ENCODE peak calls at places on chromosomes 3 and 15, in eight cellular contexts. H, O, D, X, V, K, F and N are unnamed samples.

GRCh38 chr3:67311440-67311839 is 313.3 kb downstream of the KBTBD8 start:
- DNase-seq in H (no peak), O (no peak), D (no peak), X (no peak), V (no peak), K (no peak), F (no peak), N (no peak)

GRCh38 chr3:42214565-42215283 is 51.3 kb downstream of the CCK start:
- DNase-seq in H (peak; percentile 68), O (no peak), D (no peak), X (no peak), V (no peak), K (no peak), F (no peak), N (no peak)

GRCh38 chr3:58072046-58072445 is 63.8 kb downstream of the FLNB start:
- DNase-seq in H (peak; percentile 81), O (no peak), D (no peak), X (no peak), V (no peak), K (no peak), F (no peak), N (no peak)

GRCh38 chr3:64063207-64063981 is 40.1 kb upstream of the PSMD6 start:
- DNase-seq in H (peak; percentile 38), O (no peak), D (no peak), X (no peak), V (no peak), K (no peak), F (no peak), N (no peak)

GRCh38 chr15:72197460-72198409 is at the start of gene GRAMD2A:
- DNase-seq in H (no peak), O (no peak), D (no peak), X (peak; percentile 68), V (peak; percentile 47), K (no peak), F (no peak), N (peak; percentile 18)

GRCh38 chr3:107810195-107811071 is 280.4 kb downstream of the CD47 start:
- DNase-seq in H (peak; percentile 9), O (no peak), D (no peak), X (no peak), V (no peak), K (no peak), F (no peak), N (no peak)

GRCh38 chr3:155984791-155985417 is 114.5 kb downstream of the GMPS start:
- DNase-seq in H (no peak), O (no peak), D (no peak), X (no peak), V (no peak), K (no peak), F (no peak), N (no peak)

GRCh38 chr3:146550743-146551510 is 6.5 kb upstream of the PLSCR1 start:
- DNase-seq in H (peak; percentile 96), O (no peak), D (no peak), X (no peak), V (no peak), K (no peak), F (peak; percentile 79), N (no peak)

GRCh38 chr3:114671741-114672510 is 378.1 kb downstream of the TIGIT start:
- DNase-seq in H (no peak), O (no peak), D (no peak), X (no peak), V (no peak), K (no peak), F (no peak), N (no peak)

GRCh38 chr15:100349321-100349695 is 7.5 kb upstream of the ADAMTS17 start:
- DNase-seq in H (no peak), O (no peak), D (no peak), X (no peak), V (no peak), K (no peak), F (no peak), N (no peak)
- H3K27ac ChIP-seq in H (no peak overlapping the region), O (no peak overlapping the region), D (peak overlapping the region; percentile 97), X (peak overlapping the region; percentile 98), V (peak overlapping the region; percentile 84), K (peak overlapping the region; percentile 87), F (no peak overlapping the region), N (peak overlapping the region; percentile 85)

DNA sequence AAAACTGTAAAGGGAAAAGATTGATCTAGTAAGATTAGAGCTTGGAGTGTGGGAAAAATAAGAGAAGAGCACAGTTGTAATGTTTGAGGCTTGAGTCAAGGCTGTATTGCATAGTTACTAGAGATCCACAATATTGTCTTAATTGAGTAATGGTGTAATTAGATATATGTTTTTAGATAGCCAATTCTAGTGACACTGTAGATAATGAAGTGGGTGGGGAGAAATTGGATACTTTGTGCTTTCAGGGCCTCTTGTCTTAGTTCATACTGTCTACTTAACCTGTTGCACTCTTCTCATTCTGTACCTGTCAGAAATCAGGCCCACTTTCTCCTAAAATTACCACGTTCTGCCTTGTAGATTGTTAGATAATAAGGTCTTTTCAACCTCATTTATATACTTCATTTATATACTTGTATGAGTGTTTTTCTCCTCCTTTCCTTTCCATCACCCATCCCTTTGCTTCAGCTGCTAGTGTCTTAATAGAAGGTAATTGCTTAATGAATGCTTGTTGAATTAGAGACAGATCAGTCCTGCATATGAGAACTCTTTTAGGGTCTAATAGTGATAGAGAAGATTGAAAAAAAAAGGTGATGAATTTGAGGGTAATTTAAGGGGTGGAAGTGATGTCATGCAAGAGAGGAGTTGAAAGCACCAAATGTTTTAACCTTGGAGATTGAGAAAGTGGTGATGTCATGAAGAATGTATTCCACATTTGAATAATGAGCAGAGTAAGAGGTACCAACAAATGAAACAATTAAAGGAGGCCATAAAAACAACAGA is 32.0 kb downstream of the PIK3CA start:
- DNase-seq in H (peak; percentile 44), O (no peak), D (no peak), X (no peak), V (no peak), K (no peak), F (no peak), N (no peak)
- H3K27ac ChIP-seq in H (no peak overlapping the region), O (peak overlapping the region; percentile 90), D (peak overlapping the region; percentile 78), X (no peak overlapping the region), V (no peak overlapping the region), K (peak overlapping the region; percentile 12), F (no peak overlapping the region), N (no peak overlapping the region)

DNA sequence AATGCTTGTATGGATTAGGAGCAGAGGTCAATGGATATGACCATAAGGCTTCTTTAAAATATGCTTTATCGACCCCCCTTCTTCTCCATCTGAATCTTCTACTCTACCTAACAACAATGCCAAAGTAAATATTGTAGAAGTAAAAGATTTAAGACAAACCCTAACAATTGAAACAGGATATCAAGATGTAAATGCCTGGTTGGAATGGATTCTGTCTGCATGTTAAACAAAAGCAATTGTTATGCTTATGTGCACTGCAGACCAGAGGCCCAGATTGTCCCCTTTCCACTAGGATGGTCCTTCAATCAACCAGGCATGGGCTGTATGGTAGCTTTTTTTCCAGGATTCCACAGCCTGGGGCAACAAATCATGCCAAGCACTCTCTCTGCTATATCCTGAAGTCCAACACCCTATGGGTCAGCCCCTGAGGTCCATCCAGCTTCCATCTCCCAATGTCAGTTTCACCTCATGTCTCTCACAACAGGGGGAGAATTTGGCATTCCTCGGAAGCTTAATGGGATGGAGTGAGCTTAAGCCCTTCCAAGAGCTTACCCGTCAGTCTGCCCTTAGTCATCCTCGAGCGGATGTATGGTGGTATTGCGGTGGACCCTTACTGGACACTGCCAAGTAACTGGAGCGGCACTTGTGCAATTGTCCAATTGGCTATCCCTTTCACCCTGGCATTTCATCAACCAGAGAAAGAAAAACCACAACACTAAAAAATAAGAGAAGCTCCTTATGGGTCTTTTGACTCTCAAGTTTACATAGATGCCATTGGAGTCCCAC is 36.1 kb downstream of the ZNF589 start:
- DNase-seq in H (no peak), O (no peak), D (no peak), X (no peak), V (no peak), K (no peak), F (no peak), N (no peak)
- H3K27ac ChIP-seq in H (no peak overlapping the region), O (no peak overlapping the region), D (no peak overlapping the region), X (no peak overlapping the region), V (no peak overlapping the region), K (no peak overlapping the region), F (no peak overlapping the region), N (no peak overlapping the region)

GRCh38 chr15:60012695-60013094 is 8.6 kb downstream of the FOXB1 start:
- DNase-seq in H (no peak), O (no peak), D (no peak), X (no peak), V (no peak), K (no peak), F (no peak), N (no peak)

GRCh38 chr15:60022379-60022741 is 18.2 kb downstream of the FOXB1 start:
- DNase-seq in H (no peak), O (no peak), D (no peak), X (no peak), V (no peak), K (no peak), F (no peak), N (no peak)

GRCh38 chr15:60020736-60021135 is 16.6 kb downstream of the FOXB1 start:
- DNase-seq in H (no peak), O (no peak), D (no peak), X (no peak), V (no peak), K (no peak), F (no peak), N (no peak)

GRCh38 chr15:60021589-60022378 is 17.7 kb downstream of the FOXB1 start:
- DNase-seq in H (no peak), O (no peak), D (no peak), X (no peak), V (no peak), K (no peak), F (no peak), N (no peak)

DNA sequence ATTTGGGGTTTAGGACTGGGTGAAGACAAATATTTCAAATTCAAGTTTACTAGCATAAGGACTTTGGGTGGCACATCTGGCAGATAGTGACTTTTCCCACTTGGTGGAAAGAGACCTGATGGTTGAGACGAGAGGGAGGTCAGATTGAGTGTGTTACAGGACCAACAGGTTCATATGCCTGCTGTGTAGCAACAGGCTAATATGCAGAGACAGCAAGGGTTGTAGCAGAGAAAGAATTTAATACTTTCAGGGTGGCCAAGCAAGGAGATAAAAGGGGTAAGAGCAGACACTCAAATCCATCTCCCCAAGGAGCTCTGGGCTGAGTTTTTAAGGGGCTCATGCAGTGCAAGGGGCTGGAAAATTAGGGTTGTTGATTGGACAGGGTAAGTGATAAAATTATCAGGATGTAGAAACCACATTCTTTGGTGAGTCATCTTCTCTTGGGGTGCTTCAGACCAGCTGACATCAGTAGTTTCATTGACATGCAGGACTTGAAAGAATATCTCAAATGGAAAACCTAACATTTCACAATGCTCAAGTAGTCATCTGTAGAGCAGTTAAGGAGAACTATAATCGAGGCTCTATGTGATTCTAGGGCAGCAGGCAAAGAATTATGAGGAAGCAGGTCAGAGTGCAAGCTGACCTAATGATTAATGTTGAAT is 13.6 kb downstream of the FOXB1 start:
- DNase-seq in H (no peak), O (no peak), D (no peak), X (no peak), V (no peak), K (no peak), F (no peak), N (no peak)
- H3K27ac ChIP-seq in H (no peak overlapping the region), O (no peak overlapping the region), D (no peak overlapping the region), X (no peak overlapping the region), V (no peak overlapping the region), K (no peak overlapping the region), F (no peak overlapping the region), N (no peak overlapping the region)

DNA sequence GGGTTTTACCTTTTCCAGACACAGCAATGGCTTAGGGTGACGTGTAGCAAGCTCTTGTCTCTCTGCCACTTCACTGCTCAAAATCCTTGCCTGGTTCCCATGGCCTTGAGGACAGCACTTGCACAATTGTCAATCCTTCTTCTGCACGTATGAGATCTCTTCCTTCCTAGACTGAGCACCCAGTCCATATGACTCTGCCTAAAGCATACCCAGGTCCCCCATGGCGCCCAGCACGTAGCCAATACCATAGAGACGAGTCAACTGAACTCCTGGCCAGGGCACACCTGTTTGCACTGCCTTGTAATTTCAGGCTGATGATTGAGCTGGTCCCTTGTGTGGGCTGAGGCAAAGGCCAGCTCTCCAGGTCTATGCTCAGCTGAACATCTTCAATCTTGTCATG is 23.3 kb downstream of the SCN5A start:
- DNase-seq in H (no peak), O (no peak), D (no peak), X (no peak), V (no peak), K (no peak), F (no peak), N (no peak)
- H3K27ac ChIP-seq in H (no peak overlapping the region), O (no peak overlapping the region), D (no peak overlapping the region), X (no peak overlapping the region), V (no peak overlapping the region), K (no peak overlapping the region), F (no peak overlapping the region), N (no peak overlapping the region)